ENCODE peak calls at places on chromosomes 7 and 10, in five cellular contexts. Z, S, L, O and D are unnamed samples.

GRCh38 chr10:130127612-130128607 is 8.3 kb upstream of the GLRX3 start:
- DNase-seq in L (peak; percentile 58), O (peak; percentile 70), Z (peak; percentile 33), S (no peak), D (peak; percentile 83)

GRCh38 chr7:27242580-27243339 is at the start of gene EVX1:
- DNase-seq in S (no peak), L (peak; percentile 33), Z (no peak), O (peak; percentile 8), D (no peak)

GRCh38 chr7:3067193-3067592 is 23.5 kb upstream of the CARD11 start:
- DNase-seq in L (no peak), Z (no peak), S (no peak), O (no peak), D (peak; percentile 39)

GRCh38 chr7:43591551-43592180 is 8.8 kb downstream of the STK17A start:
- DNase-seq in S (peak; percentile 44), L (no peak), O (peak; percentile 29), Z (no peak), D (no peak)

GRCh38 chr7:95420996-95421846 is 13.6 kb downstream of the PON2 start:
- DNase-seq in L (peak; percentile 5), O (peak; percentile 79), S (no peak), Z (peak; percentile 63), D (no peak)

GRCh38 chr10:100670828-100671479 is 74.4 kb upstream of the PAX2 start:
- DNase-seq in Z (no peak), L (peak; percentile 63), S (peak; percentile 54), O (no peak), D (peak; percentile 91)

GRCh38 chr7:12403287-12404181 is at the start of gene VWDE:
- DNase-seq in S (peak; percentile 78), L (peak; percentile 91), Z (no peak), O (no peak), D (peak; percentile 56)

GRCh38 chr10:8035641-8036520 is 18.6 kb upstream of the GATA3 start:
- DNase-seq in L (no peak), Z (no peak), S (no peak), O (no peak), D (no peak)

GRCh38 chr10:124279298-124279697 is 139.4 kb downstream of the OAT start:
- DNase-seq in Z (no peak), L (no peak), S (no peak), O (no peak), D (no peak)

GRCh38 chr10:30828680-30829079 is 199.1 kb upstream of the LYZL2 start:
- DNase-seq in L (no peak), S (no peak), O (no peak), Z (no peak), D (no peak)

GRCh38 chr7:131363719-131364118 is 36.0 kb downstream of the MKLN1 start:
- DNase-seq in L (no peak), O (no peak), S (no peak), Z (no peak), D (no peak)

GRCh38 chr10:43043773-43044394 is 33.0 kb upstream of the RET start:
- DNase-seq in L (no peak), Z (no peak), S (no peak), O (no peak), D (no peak)

GRCh38 chr10:131323880-131324279 is 12.4 kb upstream of the TCERG1L start:
- DNase-seq in O (no peak), L (no peak), S (no peak), Z (no peak), D (no peak)

GRCh38 chr10:63368365-63368764 is 97.4 kb downstream of the JMJD1C start:
- DNase-seq in S (no peak), Z (no peak), L (no peak), O (no peak), D (no peak)

GRCh38 chr7:93728292-93728691 is 153.8 kb upstream of the CALCR start:
- DNase-seq in Z (no peak), O (no peak), S (no peak), L (no peak), D (no peak)

GRCh38 chr7:121404348-121404747 is 8.2 kb upstream of the FAM3C start:
- DNase-seq in O (no peak), Z (no peak), S (no peak), L (no peak), D (no peak)

GRCh38 chr7:13518738-13519137 is 470.7 kb downstream of the ETV1 start:
- DNase-seq in O (no peak), S (no peak), Z (no peak), L (no peak), D (no peak)

GRCh38 chr7:104984591-104985258 is 29.3 kb upstream of the KMT2E start:
- DNase-seq in L (no peak), O (no peak), S (no peak), Z (no peak), D (no peak)

GRCh38 chr10:3805791-3806381 is 20.9 kb upstream of the KLF6 start:
- DNase-seq in L (peak; percentile 57), Z (no peak), O (peak; percentile 77), S (peak; percentile 78), D (no peak)

GRCh38 chr7:74304550-74304949 is 15.3 kb downstream of the CLIP2 start:
- DNase-seq in S (no peak), O (no peak), L (no peak), Z (no peak), D (no peak)

GRCh38 chr10:59460601-59461000 is 98.3 kb upstream of the FAM13C start:
- DNase-seq in S (no peak), Z (no peak), L (no peak), O (no peak), D (no peak)

GRCh38 chr10:69685802-69686585 is 55.9 kb downstream of the FAM241B start:
- DNase-seq in L (peak; percentile 93), O (peak; percentile 20), Z (no peak), S (no peak), D (no peak)

DNA sequence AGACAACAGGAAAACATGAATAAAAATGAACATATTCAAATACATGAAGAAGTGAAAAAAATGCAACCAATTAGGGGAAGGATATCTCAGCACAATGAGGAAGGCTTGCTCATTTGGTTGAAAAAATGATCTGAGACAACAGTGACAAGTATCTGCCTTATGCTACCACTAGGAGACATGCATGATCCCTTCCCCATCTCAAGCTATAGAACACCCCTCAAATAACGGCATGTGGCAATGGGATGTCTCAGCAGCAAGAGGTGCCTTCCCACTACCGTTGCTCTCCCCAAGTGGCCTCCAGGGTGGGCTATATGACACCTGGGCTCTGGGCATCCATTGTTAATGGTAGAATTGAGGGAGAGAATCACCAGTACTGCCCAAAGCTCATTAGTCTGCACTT is 98.1 kb upstream of the RSU1 start:
- DNase-seq in O (no peak), L (no peak), Z (no peak), S (no peak), D (no peak)
- TF ChIP-seq CTCF in O (no peak), L (no peak), Z (peak; percentile 1), S (peak; percentile 15), D (no peak)

DNA sequence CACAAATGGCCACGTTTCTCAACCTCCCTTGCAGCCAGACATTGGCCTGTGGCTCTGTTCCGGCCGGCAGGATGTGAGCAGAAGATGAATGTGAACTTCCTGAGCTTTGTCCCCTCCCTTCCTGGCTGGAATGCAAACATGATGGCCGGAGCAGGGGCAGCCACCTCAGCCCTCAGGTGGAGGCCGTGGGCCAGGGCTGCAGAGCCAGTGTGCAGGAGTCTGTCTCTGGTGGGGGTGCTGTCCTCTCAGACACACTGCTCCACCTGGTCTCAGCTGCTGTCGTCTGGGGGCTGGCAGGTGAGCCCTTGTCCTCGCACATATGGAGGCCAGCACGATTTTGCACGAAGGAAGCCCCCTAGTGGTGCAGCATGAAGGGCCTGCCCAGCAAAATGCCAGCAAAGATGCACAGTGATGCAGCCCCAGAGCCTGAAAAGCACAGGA is 25.3 kb upstream of the PWWP2B start:
- DNase-seq in L (peak; percentile 18), Z (no peak), O (no peak), S (no peak), D (no peak)
- TF ChIP-seq CTCF in L (peak; percentile 38), Z (peak; percentile 47), O (peak; percentile 32), S (peak; percentile 65), D (peak; percentile 27)

DNA sequence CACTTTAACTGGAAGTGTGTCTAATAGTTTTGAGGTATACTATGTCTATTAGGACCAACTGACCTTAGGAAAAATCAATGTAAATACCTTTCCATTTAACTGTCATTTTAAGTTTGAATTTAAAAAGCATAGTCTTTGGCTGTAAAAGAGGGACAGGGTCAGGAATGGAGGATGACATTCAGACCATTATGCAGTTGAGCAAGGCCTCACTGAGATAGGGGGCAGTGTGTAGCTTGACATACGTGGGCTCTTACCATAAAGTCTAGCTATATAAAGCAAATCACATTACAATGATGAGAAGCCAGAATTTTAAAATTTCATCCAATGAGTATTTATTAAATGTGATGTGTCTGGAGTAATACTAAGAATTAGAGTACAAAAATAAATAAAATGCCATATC is 17.9 kb downstream of the PALS2 start:
- DNase-seq in L (no peak), O (no peak), S (no peak), Z (no peak), D (no peak)
- TF ChIP-seq CTCF in L (no peak), O (no peak), S (peak; percentile 35), Z (no peak), D (no peak)

DNA sequence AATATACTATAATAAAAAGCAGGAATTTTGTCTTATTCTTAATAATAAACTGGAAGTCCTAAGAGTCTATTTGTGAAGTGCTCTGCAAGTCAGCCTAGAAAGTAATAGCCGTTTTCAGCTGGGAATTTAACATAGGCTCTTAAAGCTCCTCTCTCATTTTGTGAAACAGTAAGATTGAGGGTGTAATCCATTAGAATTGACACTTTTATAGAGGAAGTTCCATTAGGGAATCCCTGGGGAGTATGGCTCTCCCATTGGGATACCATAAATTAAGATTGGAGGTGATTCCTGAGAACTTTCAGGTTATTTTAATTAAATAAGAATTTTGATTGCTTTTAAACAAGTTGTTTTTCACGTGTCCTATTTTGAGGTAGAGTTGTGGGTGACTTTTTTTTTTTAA is 68.0 kb downstream of the EXOC4 start:
- DNase-seq in L (no peak), S (no peak), O (no peak), Z (no peak), D (no peak)
- TF ChIP-seq CTCF in L (no peak), S (no peak), O (no peak), Z (no peak), D (no peak)

DNA sequence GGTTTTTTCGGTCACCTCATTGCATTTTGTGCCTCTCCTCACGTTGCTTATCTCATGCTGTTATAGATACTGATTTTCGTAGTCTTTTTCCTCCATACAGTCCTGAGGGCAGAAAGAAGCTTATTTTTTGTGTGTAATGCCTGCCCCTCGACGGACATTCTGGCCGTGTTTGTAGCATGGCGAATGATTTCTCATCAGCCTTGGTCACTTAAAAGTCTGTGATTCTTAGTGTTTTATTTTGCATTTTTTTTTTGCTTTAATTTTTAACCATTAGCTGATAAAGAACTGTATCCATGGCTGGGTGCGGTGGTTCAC is 469 bp upstream of the NOC3L start:
- DNase-seq in O (no peak), Z (no peak), S (no peak), L (no peak), D (no peak)
- TF ChIP-seq CTCF in O (no peak), Z (no peak), S (no peak), L (no peak), D (no peak)